ENCODE peak calls at places on chromosomes 1 and 21, in six cellular contexts. U is ovary, P is cardiac muscle cell, K is adrenal gland, L is GM13977, I is Calu3. J is an unnamed sample.
A peak's percentile ranks its signal among the peaks of the same experiment; 100 is the strongest.

GRCh38 chr1:165288301-165289120 is 68.0 kb downstream of the LMX1A start:
- DNase-seq in U (no peak), I (peak; percentile 20), L (no peak), P (no peak), K (no peak), J (no peak)

GRCh38 chr21:15533618-15534017 is 196.2 kb upstream of the USP25 start:
- DNase-seq in L (no peak), K (no peak), P (no peak), U (no peak), I (no peak), J (no peak)

GRCh38 chr1:153363641-153364040 is 6.0 kb downstream of the S100A9 start:
- DNase-seq in U (no peak), I (no peak), K (no peak), P (no peak), L (no peak), J (no peak)

GRCh38 chr1:245051349-245052221 is 103.2 kb upstream of the KIF26B start:
- DNase-seq in L (no peak), U (peak; percentile 51), K (peak; percentile 42), I (peak; percentile 30), P (peak; percentile 44), J (no peak)

GRCh38 chr1:246865921-246866320 is 65.8 kb downstream of the AHCTF1 start:
- DNase-seq in L (no peak), P (no peak), I (no peak), U (no peak), K (no peak), J (no peak)

GRCh38 chr1:156498447-156499193 is 2.0 kb downstream of the MEF2D start:
- DNase-seq in P (peak; percentile 66), I (peak; percentile 41), K (peak; percentile 70), L (no peak), U (peak; percentile 70), J (no peak)

GRCh38 chr1:21290546-21290944 is 282 bp upstream of the ECE1 start:
- DNase-seq in K (no peak), P (no peak), I (no peak), L (peak; percentile 85), U (no peak), J (peak; percentile 89)

GRCh38 chr1:1780598-1781525 is 2.6 kb upstream of the NADK start:
- DNase-seq in L (no peak), K (no peak), P (no peak), U (no peak), I (no peak), J (no peak)

GRCh38 chr1:26161408-26162219 is 2.7 kb downstream of the FAM110D start:
- DNase-seq in P (peak; percentile 84), U (peak; percentile 71), L (peak; percentile 70), K (peak; percentile 59), I (peak; percentile 66), J (peak; percentile 76)

GRCh38 chr1:179141592-179142244 is 59.8 kb downstream of the TOR3A start:
- DNase-seq in P (no peak), K (no peak), U (no peak), L (peak; percentile 38), I (no peak), J (peak; percentile 54)

GRCh38 chr1:109040627-109041613 is 982 bp downstream of the WDR47 start:
- DNase-seq in K (peak; percentile 18), P (peak; percentile 49), U (peak; percentile 50), L (peak; percentile 54), I (peak; percentile 17), J (peak; percentile 54)

GRCh38 chr1:119816407-119816806 is 5.1 kb upstream of the REG4 start:
- DNase-seq in U (no peak), L (no peak), K (no peak), I (no peak), P (no peak), J (no peak)

GRCh38 chr1:168636200-168636599 is 59.8 kb downstream of the XCL1 start:
- DNase-seq in P (no peak), L (no peak), I (peak; percentile 34), U (no peak), K (no peak), J (peak; percentile 4)
- TF ChIP-seq CTCF in P (no peak), L (peak; percentile 18), I (peak; percentile 20), U (no peak), K (no peak), J (no peak)

DNA sequence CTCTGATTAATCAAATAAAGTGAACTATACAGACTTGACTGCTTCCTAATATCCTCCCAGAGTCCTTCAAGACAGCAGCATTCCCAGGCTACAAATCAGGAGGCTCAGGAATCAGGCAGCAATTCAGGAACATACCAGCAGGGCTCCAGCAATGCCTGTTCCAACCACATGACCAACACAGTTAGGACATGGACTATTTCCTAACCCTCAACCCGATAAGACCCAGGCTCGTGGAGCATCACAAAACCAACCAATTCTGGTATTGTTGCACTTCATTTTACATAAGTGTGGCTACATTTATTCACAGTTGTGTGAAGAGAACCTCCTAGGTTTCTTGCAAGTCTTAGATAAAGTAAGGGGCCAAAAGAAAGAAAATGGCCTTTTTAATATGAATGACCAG is 546.2 kb upstream of the ADGRL2 start:
- DNase-seq in P (no peak), K (no peak), I (no peak), L (no peak), U (no peak), J (no peak)
- TF ChIP-seq CTCF in P (peak; percentile 23), K (no peak), I (no peak), L (peak; percentile 2), U (no peak), J (no peak)

GRCh38 chr1:58785424-58786058 is 1.7 kb upstream of the JUN start:
- DNase-seq in U (peak; percentile 55), L (no peak), P (peak; percentile 70), I (peak; percentile 69), K (peak; percentile 62), J (no peak)
- TF ChIP-seq CTCF in U (no peak), L (no peak), P (no peak), I (peak; percentile 6), K (no peak), J (no peak)

DNA sequence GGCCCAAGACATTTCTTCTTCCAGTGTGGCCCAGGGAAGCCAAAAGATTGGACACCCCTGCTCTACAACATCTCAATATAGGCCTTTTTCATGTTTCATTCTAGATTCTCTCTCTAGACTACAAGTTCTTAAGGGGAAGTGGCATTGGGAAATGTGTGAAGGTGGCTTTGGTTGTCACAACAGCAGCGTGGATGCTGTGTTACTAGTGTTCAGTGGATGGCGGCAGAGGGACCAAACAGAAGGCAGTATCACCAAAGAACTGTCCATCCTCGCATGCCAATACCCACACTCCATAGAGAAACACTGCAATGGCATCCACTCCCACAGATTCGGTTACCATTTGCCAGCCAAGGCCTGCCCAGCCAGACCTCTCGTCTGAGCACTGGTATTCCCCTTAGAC is 24.3 kb upstream of the IFNAR2 start:
- DNase-seq in L (no peak), I (no peak), P (no peak), K (no peak), U (no peak), J (no peak)
- TF ChIP-seq CTCF in L (peak; percentile 38), I (no peak), P (no peak), K (no peak), U (no peak), J (no peak)

GRCh38 chr1:235368428-235368827 is 1.2 kb downstream of the TBCE start:
- DNase-seq in I (no peak), U (no peak), P (no peak), L (no peak), K (no peak), J (no peak)

GRCh38 chr1:235366286-235366685 is 941 bp upstream of the TBCE start:
- DNase-seq in U (no peak), P (no peak), L (no peak), K (no peak), I (no peak), J (no peak)

GRCh38 chr1:235369802-235370201 is 2.6 kb downstream of the TBCE start:
- DNase-seq in U (no peak), K (no peak), P (no peak), I (no peak), L (no peak), J (no peak)

DNA sequence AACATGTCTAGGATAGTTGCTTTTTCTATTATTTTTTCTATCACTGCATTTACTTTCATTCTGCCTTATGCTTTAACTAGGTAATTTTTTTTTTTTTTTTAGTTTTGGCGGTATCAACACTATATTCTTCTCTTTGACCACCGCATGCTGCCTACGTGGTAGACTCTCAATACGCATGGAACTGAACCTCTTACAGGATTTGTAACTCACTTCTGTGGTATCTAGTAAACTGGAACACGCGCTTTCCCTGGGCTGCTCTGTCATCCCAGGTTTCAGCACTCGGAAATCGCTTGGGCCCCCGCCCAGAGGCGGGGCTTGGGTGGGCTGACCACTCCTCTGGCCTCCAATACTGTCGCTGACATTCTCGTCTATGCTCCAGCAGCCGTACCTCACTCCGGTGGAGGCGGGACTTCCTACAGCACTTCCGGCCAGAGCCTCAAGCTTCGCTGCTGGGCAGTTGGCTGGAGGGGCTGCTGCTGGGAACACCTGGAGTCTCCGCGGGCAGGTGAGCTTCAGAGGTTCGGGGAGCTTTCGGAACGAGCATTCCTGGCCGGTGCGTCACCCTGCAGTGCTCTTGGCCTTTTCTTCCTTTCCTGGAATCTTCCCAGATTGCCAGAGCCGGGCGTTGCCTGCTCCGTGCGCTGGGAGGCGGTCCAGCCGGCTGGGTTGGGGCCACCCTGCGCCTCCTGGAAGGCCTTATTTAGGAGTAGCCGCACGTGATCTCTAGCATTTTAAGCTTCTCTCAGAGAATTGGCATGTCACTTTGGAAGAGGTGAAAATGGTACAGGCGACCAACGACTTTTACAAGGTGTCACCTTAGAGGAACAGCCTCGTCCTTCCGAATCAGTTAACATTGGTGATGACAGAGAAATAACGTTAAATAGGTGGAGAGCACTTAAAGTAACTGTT is at the start of gene TBCE:
- DNase-seq in U (peak; percentile 97), I (peak; percentile 99), P (peak; percentile 98), L (peak; percentile 95), K (peak; percentile 98), J (peak; percentile 94)
- TF ChIP-seq CTCF in U (no peak), I (no peak), P (peak; percentile 21), L (no peak), K (peak; percentile 7), J (no peak)

DNA sequence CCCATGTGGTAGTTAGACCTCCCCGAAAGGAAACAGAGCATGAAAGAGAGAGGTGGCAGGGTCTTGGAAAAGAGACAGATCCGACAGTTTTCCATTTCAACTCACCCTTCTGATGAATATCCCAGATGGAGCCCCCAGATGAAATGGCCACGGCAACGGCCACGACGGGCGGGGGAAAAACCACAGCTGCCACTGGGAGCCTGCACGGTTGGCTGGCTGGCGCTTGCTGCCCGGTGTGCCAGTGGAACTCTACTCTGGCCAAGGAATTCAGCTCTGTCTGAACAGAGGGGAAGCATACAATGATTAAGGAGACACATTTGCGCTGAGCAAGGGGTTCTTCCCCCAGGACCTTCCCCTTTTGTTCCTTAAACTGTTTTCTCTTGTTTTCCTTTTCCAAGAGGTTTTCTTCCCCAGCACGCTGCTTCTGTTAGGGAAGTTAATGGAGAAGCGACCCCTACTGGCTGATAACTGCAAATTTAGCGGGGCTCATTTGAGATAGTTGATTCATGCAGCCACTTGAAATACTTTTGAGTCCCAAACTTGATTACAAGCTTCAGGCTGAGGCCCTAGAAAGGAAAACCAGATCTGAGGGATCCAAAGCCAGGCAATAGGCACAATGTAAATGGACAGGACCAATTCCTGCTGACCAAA is 1122.5 kb downstream of the NCAM2 start:
- DNase-seq in L (no peak), P (no peak), U (no peak), I (no peak), K (no peak), J (no peak)
- TF ChIP-seq CTCF in L (no peak), P (peak; percentile 30), U (no peak), I (no peak), K (no peak), J (no peak)

GRCh38 chr1:93448983-93449805 is 1.3 kb downstream of the FNBP1L start:
- DNase-seq in P (peak; percentile 19), I (peak; percentile 77), L (peak; percentile 18), K (no peak), U (no peak), J (peak; percentile 25)
- TF ChIP-seq CTCF in P (no peak), I (no peak), L (no peak), K (no peak), U (no peak), J (no peak)

J was measured in GM20000.